ENCODE peak calls at places on chromosomes 4 and X, in six cellular contexts. P is body of pancreas, O is GM23248, T is SK-N-SH, D is keratinocyte, Y is fibroblast of lung. N is an unnamed sample.
A peak's percentile ranks its signal among the peaks of the same experiment; 100 is the strongest.

GRCh38 chr4:86233681-86234080 is 126.2 kb downstream of the MAPK10 start:
- DNase-seq in P (no peak), O (peak; percentile 44), T (no peak), D (peak; percentile 73), Y (peak; percentile 95), N (no peak)

GRCh38 chr4:72666910-72667309 is 97.9 kb upstream of the ADAMTS3 start:
- DNase-seq in P (no peak), O (no peak), T (no peak), D (no peak), Y (no peak), N (peak; percentile 48)

GRCh38 chr4:78585633-78586032 is 34.1 kb downstream of the ANXA3 start:
- DNase-seq in P (no peak), O (peak; percentile 68), T (no peak), D (no peak), Y (peak; percentile 59), N (no peak)

GRCh38 chrX:153519569-153520285 is 2.3 kb downstream of the ATP2B3 start:
- DNase-seq in P (no peak), O (peak; percentile 74), T (no peak), D (no peak), Y (peak; percentile 64), N (no peak)

GRCh38 chrX:104189862-104190261 is 23.6 kb downstream of the FAM199X start:
- DNase-seq in P (no peak), O (peak; percentile 9), T (no peak), D (no peak), Y (peak; percentile 8), N (no peak)

GRCh38 chrX:15988661-15989603 is 134.3 kb upstream of the AP1S2 start:
- DNase-seq in P (no peak), O (peak; percentile 73), T (no peak), D (no peak), Y (peak; percentile 68), N (no peak)

GRCh38 chr4:823093-823760 is 2.7 kb downstream of the CPLX1 start:
- DNase-seq in P (no peak), O (no peak), T (no peak), D (no peak), Y (no peak), N (peak; percentile 37)

GRCh38 chr4:146998157-146998556 is 52.5 kb upstream of the TTC29 start:
- DNase-seq in P (no peak), O (no peak), T (no peak), D (no peak), Y (no peak), N (no peak)

GRCh38 chr4:150123982-150124670 is 45.9 kb downstream of the DCLK2 start:
- DNase-seq in P (no peak), O (no peak), T (no peak), D (no peak), Y (peak; percentile 34), N (no peak)

GRCh38 chr4:68673143-68673542 is 2.7 kb upstream of the UGT2B15 start:
- DNase-seq in P (no peak), O (no peak), T (no peak), D (no peak), Y (no peak), N (no peak)

GRCh38 chrX:102498732-102499131 is 17.8 kb downstream of the TMSB15A start:
- DNase-seq in P (no peak), O (no peak), T (no peak), D (no peak), Y (no peak), N (no peak)

GRCh38 chr4:140469806-140470733 is 28.0 kb downstream of the MGAT4D start:
- DNase-seq in P (peak; percentile 65), O (no peak), T (no peak), D (no peak), Y (no peak), N (peak; percentile 36)

GRCh38 chrX:68183612-68184214 is 249.6 kb downstream of the OPHN1 start:
- DNase-seq in P (no peak), O (peak; percentile 51), T (peak; percentile 9), D (no peak), Y (peak; percentile 24), N (peak; percentile 8)

GRCh38 chr4:42411803-42412202 is 14.5 kb downstream of the SHISA3 start:
- DNase-seq in P (no peak), O (peak; percentile 9), T (no peak), D (no peak), Y (no peak), N (no peak)

GRCh38 chr4:152935661-152936445 is at the start of gene FHDC1:
- DNase-seq in P (peak; percentile 89), O (peak; percentile 39), T (peak; percentile 80), D (peak; percentile 9), Y (peak; percentile 45), N (peak; percentile 96)

GRCh38 chr4:51843309-51844156 is 580 bp downstream of the DCUN1D4 start:
- DNase-seq in P (peak; percentile 67), O (peak; percentile 86), T (peak; percentile 83), D (no peak), Y (peak; percentile 65), N (peak; percentile 88)

GRCh38 chr4:174215936-174216699 is 67.3 kb downstream of the FBXO8 start:
- DNase-seq in P (no peak), O (no peak), T (peak; percentile 76), D (no peak), Y (no peak), N (peak; percentile 36)

GRCh38 chr4:91904556-91904955 is 399.2 kb upstream of the GRID2 start:
- DNase-seq in P (no peak), O (no peak), T (no peak), D (no peak), Y (no peak), N (no peak)

GRCh38 chr4:87551361-87551760 is 22.2 kb upstream of the SPARCL1 start:
- DNase-seq in P (no peak), O (no peak), T (no peak), D (no peak), Y (no peak), N (peak; percentile 22)

GRCh38 chr4:40521957-40522356 is 107.7 kb downstream of the RBM47 start:
- DNase-seq in P (no peak), O (no peak), T (no peak), D (no peak), Y (no peak), N (no peak)

GRCh38 chrX:150361070-150361776 is 1.9 kb upstream of the MAMLD1 start:
- DNase-seq in P (peak; percentile 11), O (peak; percentile 16), T (peak; percentile 31), D (no peak), Y (peak; percentile 24), N (peak; percentile 80)

GRCh38 chrX:38285649-38286048 is 41.7 kb downstream of the RPGR start:
- DNase-seq in P (no peak), O (no peak), T (no peak), D (no peak), Y (no peak), N (no peak)

GRCh38 chrX:70016513-70016912 is 33.2 kb downstream of the AWAT2 start:
- DNase-seq in P (no peak), O (no peak), T (no peak), D (no peak), Y (no peak), N (no peak)

GRCh38 chrX:139559383-139560042 is 29.0 kb downstream of the F9 start:
- DNase-seq in P (peak; percentile 71), O (peak; percentile 65), T (peak; percentile 20), D (no peak), Y (peak; percentile 61), N (peak; percentile 30)

GRCh38 chr4:122293374-122294365 is 85.1 kb upstream of the ADAD1 start:
- DNase-seq in P (no peak), O (no peak), T (no peak), D (no peak), Y (peak; percentile 30), N (no peak)

DNA sequence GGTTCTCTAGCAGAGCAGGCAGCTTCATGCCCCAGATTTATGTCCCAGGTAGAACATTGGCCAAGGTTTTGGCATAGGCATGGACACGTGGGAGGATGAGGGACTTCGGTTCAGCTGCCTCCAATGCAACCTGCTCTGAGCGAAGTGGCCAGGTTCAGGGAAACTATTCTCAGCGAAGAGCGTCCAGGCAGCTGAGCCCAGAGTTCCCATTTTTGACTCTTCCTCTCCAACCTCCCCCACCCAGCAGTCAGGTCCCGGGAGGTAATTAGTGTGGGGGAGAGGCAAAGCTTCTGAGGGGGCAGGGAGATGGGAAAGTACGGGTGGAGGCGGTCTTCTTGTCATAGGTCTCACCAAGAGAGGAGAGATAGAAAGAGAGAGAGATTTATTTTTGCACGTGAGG is 1.0 kb downstream of the GABRA4 start:
- DNase-seq in P (no peak), O (no peak), T (no peak), D (no peak), Y (no peak), N (no peak)
- H3K4me3 ChIP-seq in P (no peak overlapping the region), O (no peak overlapping the region), T (no peak overlapping the region), D (no peak overlapping the region), Y (no peak overlapping the region), N (no peak overlapping the region)

GRCh38 chrX:154751669-154752271 is 893 bp upstream of the GAB3 start:
- DNase-seq in P (no peak), O (no peak), T (no peak), D (no peak), Y (no peak), N (no peak)
- H3K27me3 ChIP-seq in P (no peaks in the 10 kb centered on the region), O (no peaks in the 10 kb centered on the region), T (peaks cover 13% of the 10 kb centered on the region), D (peaks cover 21% of the 10 kb centered on the region), Y (no peaks in the 10 kb centered on the region), N (peaks cover 25% of the 10 kb centered on the region)

DNA sequence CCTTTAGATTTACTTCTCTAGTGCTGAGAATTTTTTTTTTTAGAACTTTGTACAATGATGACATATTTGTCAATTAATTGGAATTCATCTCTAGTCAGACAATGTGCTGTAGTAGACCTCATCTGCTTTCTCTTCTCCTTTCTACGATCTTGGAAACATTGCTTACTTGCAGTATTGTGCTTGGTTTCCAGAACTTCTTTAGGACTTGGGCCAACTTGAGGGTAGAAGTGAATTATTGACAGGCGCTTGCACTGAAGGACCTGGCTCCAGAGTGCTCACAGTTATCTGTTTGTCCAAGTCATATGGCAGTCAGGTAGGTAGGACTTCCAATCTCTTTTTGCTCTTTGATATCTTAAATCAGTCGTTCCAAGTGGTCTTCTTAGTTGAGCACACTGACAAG is 39.6 kb downstream of the FNIP2 start:
- DNase-seq in P (no peak), O (no peak), T (no peak), D (no peak), Y (no peak), N (no peak)
- H3K4me3 ChIP-seq in P (no peak overlapping the region), O (no peak overlapping the region), T (no peak overlapping the region), D (no peak overlapping the region), Y (no peak overlapping the region), N (no peak overlapping the region)

GRCh38 chr4:112523764-112524505 is 8.0 kb upstream of the NEUROG2 start:
- DNase-seq in P (peak; percentile 81), O (peak; percentile 60), T (peak; percentile 36), D (no peak), Y (no peak), N (peak; percentile 94)

GRCh38 chr4:112520598-112521122 is 4.7 kb upstream of the NEUROG2 start:
- DNase-seq in P (no peak), O (no peak), T (peak; percentile 63), D (no peak), Y (no peak), N (peak; percentile 48)

GRCh38 chr4:112521123-112522116 is 5.4 kb upstream of the NEUROG2 start:
- DNase-seq in P (no peak), O (no peak), T (no peak), D (no peak), Y (no peak), N (peak; percentile 59)

GRCh38 chr4:112522389-112522788 is 6.4 kb upstream of the NEUROG2 start:
- DNase-seq in P (no peak), O (no peak), T (no peak), D (no peak), Y (no peak), N (no peak)

DNA sequence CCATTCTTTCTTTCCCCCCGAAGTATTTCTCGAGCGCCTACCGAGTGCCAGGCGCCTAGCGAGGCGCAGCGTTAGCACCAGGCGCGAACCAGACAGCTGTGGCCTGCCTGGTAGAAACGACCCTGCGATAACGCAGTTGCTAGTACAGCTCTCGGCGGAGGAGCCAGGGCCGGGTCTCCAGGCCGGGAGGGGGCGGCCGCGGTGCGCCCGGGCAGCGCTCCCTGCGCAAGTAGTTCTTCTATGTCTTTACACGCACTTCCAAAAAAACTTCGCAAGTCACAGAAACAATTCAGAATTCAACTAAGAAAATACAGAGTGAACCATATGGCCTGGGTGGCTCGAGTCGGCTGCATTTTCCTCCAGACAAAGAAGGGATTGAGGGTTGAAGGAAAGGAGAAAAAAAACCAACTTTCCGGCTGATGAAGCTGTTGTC is 7.0 kb upstream of the NEUROG2 start:
- DNase-seq in P (peak; percentile 73), O (no peak), T (no peak), D (no peak), Y (peak; percentile 57), N (peak; percentile 87)
- H3K27me3 ChIP-seq in P (peaks cover 31% of the 10 kb centered on the region), O (peaks cover 69% of the 10 kb centered on the region), T (peaks cover 25% of the 10 kb centered on the region), D (peaks cover 61% of the 10 kb centered on the region), Y (peaks cover 58% of the 10 kb centered on the region), N (peaks cover 55% of the 10 kb centered on the region)